ENCODE peak calls at places on chromosome 15, in four cellular contexts. J is HepG2, W is WTC11, U is K562. Z is an unnamed sample.

GRCh38 chr15:38127306-38127731 is 125.3 kb upstream of the SPRED1 start:
- DNase-seq in J (no peak), U (no peak), W (no peak), Z (no peak)

GRCh38 chr15:76939715-76940114 is 8.2 kb downstream of the RCN2 start:
- DNase-seq in U (no peak), W (no peak), J (no peak), Z (no peak)

GRCh38 chr15:90664650-90665287 is 52.4 kb upstream of the BLM start:
- DNase-seq in U (no peak), W (no peak), J (peak; percentile 41), Z (no peak)

GRCh38 chr15:46091860-46092450 is 457.1 kb downstream of the SQOR start:
- DNase-seq in U (peak; percentile 10), W (peak; percentile 38), J (peak; percentile 12), Z (no peak)

GRCh38 chr15:77569647-77570186 is 63.0 kb downstream of the LINGO1 start:
- DNase-seq in U (peak; percentile 29), W (no peak), J (peak; percentile 44), Z (no peak)

GRCh38 chr15:31333119-31333518 is 6.5 kb downstream of the KLF13 start:
- DNase-seq in U (no peak), J (no peak), W (no peak), Z (no peak)

GRCh38 chr15:48233246-48233645 is 27.1 kb downstream of the SLC12A1 start:
- DNase-seq in U (no peak), W (no peak), J (no peak), Z (no peak)

GRCh38 chr15:96327155-96327741 is 3.3 kb upstream of the NR2F2 start:
- DNase-seq in U (peak; percentile 55), J (peak; percentile 81), W (no peak), Z (peak; percentile 61)

GRCh38 chr15:48493084-48493762 is 152.3 kb downstream of the FBN1 start:
- DNase-seq in U (no peak), J (no peak), W (no peak), Z (no peak)

GRCh38 chr15:100768501-100768931 is 111.1 kb upstream of the ALDH1A3 start:
- DNase-seq in U (no peak), J (no peak), W (peak; percentile 6), Z (no peak)

GRCh38 chr15:60471314-60471713 is 7.6 kb downstream of the ICE2 start:
- DNase-seq in J (no peak), W (no peak), U (no peak), Z (no peak)

GRCh38 chr15:36802861-36803531 is 223.6 kb downstream of the CDIN1 start:
- DNase-seq in W (no peak), U (no peak), J (no peak), Z (no peak)

GRCh38 chr15:23497710-23498111 is 50.7 kb upstream of the GOLGA6L2 start:
- DNase-seq in W (no peak), J (no peak), U (peak; percentile 15), Z (no peak)

GRCh38 chr15:77650285-77650684 is 17.6 kb upstream of the LINGO1 start:
- DNase-seq in U (peak; percentile 69), J (peak; percentile 29), W (peak; percentile 86), Z (no peak)

GRCh38 chr15:93488157-93488803 is 399.3 kb upstream of the RGMA start:
- DNase-seq in U (no peak), J (no peak), W (no peak), Z (no peak)

GRCh38 chr15:91184441-91184840 is 84.4 kb downstream of the SV2B start:
- DNase-seq in W (no peak), U (no peak), J (no peak), Z (no peak)

GRCh38 chr15:96626936-96627577 is 296.6 kb downstream of the NR2F2 start:
- DNase-seq in W (no peak), U (no peak), J (no peak), Z (no peak)

GRCh38 chr15:81327526-81327925 is 3.6 kb upstream of the STARD5 start:
- DNase-seq in U (no peak), J (no peak), W (no peak), Z (no peak)

GRCh38 chr15:73809728-73810501 is 56.8 kb upstream of the INSYN1 start:
- DNase-seq in U (no peak), W (no peak), J (no peak), Z (no peak)

GRCh38 chr15:85403745-85404144 is 23.3 kb downstream of the AKAP13 start:
- DNase-seq in J (no peak), U (no peak), W (no peak), Z (no peak)

GRCh38 chr15:100596792-100597191 is 5.2 kb downstream of the LINS1 start:
- DNase-seq in W (no peak), U (peak; percentile 65), J (no peak), Z (peak; percentile 74)

GRCh38 chr15:76572983-76573314 is 236.4 kb downstream of the ISL2 start:
- DNase-seq in W (no peak), U (no peak), J (no peak), Z (no peak)

GRCh38 chr15:89021224-89021623 is 67.0 kb upstream of the ABHD2 start:
- DNase-seq in U (no peak), J (no peak), W (no peak), Z (no peak)

GRCh38 chr15:95132774-95133173 is 901.4 kb downstream of the MCTP2 start:
- DNase-seq in J (no peak), U (no peak), W (no peak), Z (no peak)

GRCh38 chr15:101012326-101013040 is 93.3 kb downstream of the LRRK1 start:
- DNase-seq in U (no peak), W (no peak), J (no peak), Z (no peak)

GRCh38 chr15:96703794-96704550 is 373.5 kb downstream of the NR2F2 start:
- DNase-seq in W (no peak), U (no peak), J (no peak), Z (no peak)

DNA sequence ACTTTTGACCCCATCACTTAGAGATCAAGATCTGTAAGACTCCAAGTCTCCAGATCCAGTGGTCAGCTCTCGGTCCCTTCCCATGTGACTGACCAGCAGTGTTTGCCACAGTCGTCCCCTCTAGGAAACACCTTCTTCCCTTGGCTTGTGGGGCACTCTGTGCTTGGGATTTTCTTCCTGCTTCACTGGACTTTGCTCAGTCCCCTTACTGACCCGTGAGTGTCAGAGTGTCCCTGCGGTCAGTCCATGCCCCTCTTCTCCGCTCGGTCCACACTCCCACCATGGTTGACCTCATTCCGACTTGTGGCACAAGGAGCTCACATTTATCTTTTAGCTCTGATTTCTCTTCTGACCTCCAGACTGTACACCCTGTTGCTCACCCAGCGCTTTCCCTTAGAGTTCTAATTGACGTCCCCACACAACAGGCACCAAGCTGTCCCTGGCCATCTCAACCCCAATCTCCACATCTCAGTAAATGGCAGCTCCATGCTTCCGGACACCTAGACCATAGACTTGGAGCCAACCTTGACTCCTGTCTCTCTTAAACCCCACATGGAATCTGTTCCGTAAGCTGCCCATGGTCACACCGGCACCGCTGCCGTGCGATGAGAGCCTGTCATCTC is 67.9 kb downstream of the APBA2 start:
- DNase-seq in W (no peak), U (no peak), J (no peak), Z (no peak)
- TF ChIP-seq NR2C2 in W (no peak), U (no peak), J (no peak), Z (no peak)

DNA sequence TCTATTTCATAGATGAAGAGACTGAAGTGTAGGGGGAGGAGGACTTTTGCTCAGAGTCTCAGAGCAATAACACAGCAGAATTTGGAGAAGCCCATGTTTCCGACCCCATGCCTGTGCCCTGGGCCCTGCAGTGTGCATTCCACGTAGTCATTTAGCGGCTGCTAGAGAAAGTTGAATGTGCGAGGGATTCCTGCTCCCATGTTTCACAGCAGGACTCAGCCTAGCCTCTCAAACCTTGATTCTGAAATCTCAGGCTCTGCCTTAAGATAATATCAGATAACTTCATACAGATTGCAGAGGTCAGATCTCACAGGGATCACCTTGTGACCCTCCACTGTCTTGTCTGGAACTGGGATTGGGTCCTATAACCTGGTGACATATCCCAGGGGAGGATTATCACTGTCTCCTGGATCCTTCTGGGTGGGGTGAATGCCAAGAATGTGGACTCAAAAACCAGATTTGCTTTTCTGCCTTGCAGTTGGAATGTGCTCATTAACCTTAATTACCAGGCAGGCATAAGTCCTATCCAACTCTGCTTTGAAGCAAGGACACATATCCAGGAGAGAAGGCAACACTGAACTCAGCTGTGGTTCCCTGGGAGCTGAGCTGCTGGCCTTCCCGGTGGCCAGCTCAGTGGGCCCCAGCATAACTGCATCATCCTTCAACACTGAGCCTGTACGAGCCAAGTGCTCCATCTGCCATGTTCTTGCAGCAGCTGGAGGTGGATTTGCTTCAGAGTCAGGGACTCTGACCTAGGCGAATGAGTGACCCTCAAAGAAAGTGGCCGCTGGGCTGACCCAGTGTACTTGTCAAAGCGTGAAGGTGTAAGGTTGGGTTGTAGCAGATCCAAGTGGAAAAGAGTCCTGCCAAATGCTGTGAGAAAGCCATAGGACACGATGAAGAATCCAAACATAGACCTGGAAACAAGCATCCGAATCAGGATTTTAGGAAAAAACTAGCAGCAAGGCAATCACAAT is 43.0 kb downstream of the CTXND1 start:
- DNase-seq in W (no peak), J (no peak), U (no peak), Z (no peak)
- TF ChIP-seq NR2C2 in W (no peak), J (no peak), U (no peak), Z (no peak)

DNA sequence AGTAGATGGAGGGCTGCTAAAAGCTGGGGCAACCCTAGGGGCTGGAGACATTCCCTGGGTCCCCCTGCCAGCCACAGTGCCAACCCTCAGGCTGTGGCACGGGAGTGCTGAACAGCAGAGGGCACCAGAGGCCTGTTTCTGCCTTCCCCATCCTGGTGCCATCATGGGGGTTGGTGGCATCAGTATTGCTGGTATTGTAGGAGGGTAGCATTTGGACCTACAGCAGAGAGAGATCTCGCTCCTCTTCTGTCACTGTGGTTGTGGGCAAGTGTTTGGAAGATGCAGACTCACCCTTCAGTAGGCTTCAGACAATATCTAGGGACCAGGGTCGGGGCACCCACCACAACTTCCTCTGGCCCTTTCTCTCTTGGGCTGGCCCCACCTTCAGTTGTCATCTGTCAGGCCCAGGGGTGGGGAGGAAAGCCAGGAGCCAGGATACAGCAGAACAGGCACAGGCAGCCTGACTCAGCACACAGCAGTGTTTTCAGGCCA is 123.5 kb downstream of the RPLP1 start:
- DNase-seq in J (no peak), W (peak; percentile 54), U (no peak), Z (peak; percentile 13)
- TF ChIP-seq NR2C2 in J (no peak), W (no peak), U (no peak), Z (no peak)

GRCh38 chr15:64896371-64897069 is 15.2 kb upstream of the ANKDD1A start:
- DNase-seq in U (no peak), W (no peak), J (no peak), Z (no peak)

GRCh38 chr15:64895285-64896065 is 16.2 kb upstream of the ANKDD1A start:
- DNase-seq in W (no peak), J (no peak), U (no peak), Z (peak; percentile 77)

GRCh38 chr15:64892850-64893403 is 18.8 kb upstream of the ANKDD1A start:
- DNase-seq in W (no peak), U (no peak), J (no peak), Z (peak; percentile 45)

GRCh38 chr15:64893481-64894394 is 18.0 kb upstream of the ANKDD1A start:
- DNase-seq in W (peak; percentile 97), J (peak; percentile 79), U (peak; percentile 89), Z (peak; percentile 99)

DNA sequence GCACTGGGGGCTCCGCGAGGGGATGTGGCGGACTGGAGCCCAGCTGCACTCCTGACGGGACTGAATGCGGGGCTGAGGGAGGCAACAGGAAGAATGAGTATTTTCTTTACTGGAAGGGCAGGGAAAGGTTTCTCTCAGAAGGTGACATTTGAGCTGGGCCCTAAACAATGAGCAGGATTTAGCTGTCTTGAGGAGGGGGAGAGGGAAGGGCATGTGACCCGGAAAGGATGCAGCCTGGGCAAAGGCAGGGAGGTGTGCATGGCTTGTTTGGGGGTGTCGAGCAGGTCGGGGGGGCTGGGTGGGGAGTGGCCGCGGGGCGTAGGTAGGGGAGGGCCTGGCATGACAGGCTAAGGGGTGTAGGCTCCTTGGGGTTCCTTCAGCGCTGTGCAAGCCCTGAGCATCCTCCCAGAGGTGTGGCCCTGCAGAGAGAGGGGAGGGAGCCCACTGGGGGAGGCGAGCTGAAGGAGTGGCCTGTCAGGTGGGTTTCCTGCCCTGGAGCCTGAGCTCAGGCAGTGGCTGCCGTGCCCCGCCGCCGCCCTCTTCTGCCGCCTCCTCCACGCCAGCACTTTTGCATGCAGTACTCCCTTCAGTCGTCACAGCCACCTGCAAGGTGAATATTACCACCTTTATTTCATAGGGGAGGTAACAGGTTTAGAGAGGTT is 17.2 kb upstream of the ANKDD1A start:
- DNase-seq in U (no peak), J (no peak), W (peak; percentile 55), Z (peak; percentile 76)
- TF ChIP-seq NR2C2 in U (no peak), J (no peak), W (no peak), Z (no peak)

Z was measured in GM12878.